ENCODE peak calls at places on chromosomes 11 and 22, in five cellular contexts. J is H1, P is upper lobe of right lung, I is transverse colon, S is psoas muscle. G is an unnamed sample.

GRCh38 chr11:57476883-57477506 is 16.7 kb downstream of the RTN4RL2 start:
- DNase-seq in J (peak; percentile 68), P (peak; percentile 79), I (peak; percentile 59), S (peak; percentile 82), G (no peak)

GRCh38 chr22:35708453-35708852 is 9.2 kb upstream of the APOL5 start:
- DNase-seq in J (no peak), P (no peak), I (no peak), S (no peak), G (no peak)

GRCh38 chr11:118275184-118275583 is 11.1 kb upstream of the MPZL2 start:
- DNase-seq in J (no peak), P (no peak), I (no peak), S (no peak), G (peak; percentile 83)

GRCh38 chr11:32184057-32185055 is 93.5 kb downstream of the RCN1 start:
- DNase-seq in J (no peak), P (no peak), I (no peak), S (no peak), G (no peak)

GRCh38 chr11:115525600-115526006 is 21.4 kb upstream of the CADM1 start:
- DNase-seq in J (no peak), P (no peak), I (no peak), S (no peak), G (no peak)

GRCh38 chr22:30885591-30885990 is 83.0 kb downstream of the MORC2 start:
- DNase-seq in J (no peak), P (peak; percentile 55), I (no peak), S (no peak), G (no peak)

GRCh38 chr11:84905411-84905810 is 721.7 kb downstream of the DLG2 start:
- DNase-seq in J (no peak), P (no peak), I (no peak), S (no peak), G (peak; percentile 52)

GRCh38 chr22:36415415-36416168 is 27.8 kb upstream of the MYH9 start:
- DNase-seq in J (no peak), P (no peak), I (no peak), S (no peak), G (no peak)

GRCh38 chr11:116335078-116335477 is 437.7 kb downstream of the BUD13 start:
- DNase-seq in J (no peak), P (no peak), I (no peak), S (no peak), G (no peak)

GRCh38 chr11:76823481-76824028 is 37.2 kb upstream of the ACER3 start:
- DNase-seq in J (peak; percentile 43), P (no peak), I (no peak), S (peak; percentile 53), G (peak; percentile 95)

GRCh38 chr11:57303990-57304579 is 20.7 kb downstream of the TNKS1BP1 start:
- DNase-seq in J (no peak), P (no peak), I (no peak), S (peak; percentile 67), G (peak; percentile 79)

GRCh38 chr22:22703715-22704114 is 59.3 kb downstream of the GGTLC2 start:
- DNase-seq in J (no peak), P (no peak), I (no peak), S (no peak), G (no peak)

GRCh38 chr11:69962152-69962551 is 116.0 kb upstream of the ANO1 start:
- DNase-seq in J (no peak), P (no peak), I (peak; percentile 29), S (no peak), G (peak; percentile 79)

GRCh38 chr11:72584933-72585597 is 89.2 kb downstream of the PDE2A start:
- DNase-seq in J (no peak), P (no peak), I (no peak), S (no peak), G (no peak)

GRCh38 chr11:96242191-96242845 is 100.7 kb downstream of the MAML2 start:
- DNase-seq in J (no peak), P (no peak), I (no peak), S (no peak), G (no peak)

GRCh38 chr11:123239371-123240150 is 44.5 kb upstream of the CLMP start:
- DNase-seq in J (no peak), P (no peak), I (no peak), S (no peak), G (no peak)

DNA sequence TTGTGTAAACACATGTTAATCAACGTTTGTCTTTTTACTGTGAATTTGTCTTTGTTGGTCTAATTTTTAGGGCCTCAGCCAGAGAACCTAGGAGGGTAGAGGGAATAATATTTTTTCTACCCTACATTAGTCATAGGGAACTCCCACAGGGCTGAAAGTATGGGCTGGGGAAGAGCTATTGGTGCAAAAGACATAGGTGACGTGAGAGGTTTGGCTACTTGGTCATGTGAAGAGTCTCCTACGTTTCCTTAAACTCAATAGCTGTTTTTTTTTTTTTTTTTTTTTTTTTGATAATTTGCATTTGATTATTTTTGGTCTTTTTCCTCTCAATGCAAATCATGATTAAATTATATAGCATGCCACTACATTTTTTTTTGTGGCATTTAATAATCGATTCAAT is 15.9 kb upstream of the MMP7 start:
- DNase-seq in J (no peak), P (no peak), I (no peak), S (no peak), G (no peak)
- TF ChIP-seq CTCF in J (no peak), P (no peak), I (no peak), S (no peak), G (no peak)

GRCh38 chr22:28544431-28544868 is 135.2 kb downstream of the TTC28 start:
- DNase-seq in J (no peak), P (no peak), I (no peak), S (no peak), G (peak; percentile 64)

GRCh38 chr22:28538922-28539321 is 140.7 kb downstream of the TTC28 start:
- DNase-seq in J (no peak), P (no peak), I (no peak), S (no peak), G (no peak)

GRCh38 chr22:28547132-28547842 is 132.4 kb downstream of the TTC28 start:
- DNase-seq in J (no peak), P (no peak), I (no peak), S (no peak), G (no peak)

GRCh38 chr22:28541137-28541536 is 138.5 kb downstream of the TTC28 start:
- DNase-seq in J (no peak), P (no peak), I (no peak), S (no peak), G (no peak)

GRCh38 chr22:28542980-28543621 is 136.5 kb downstream of the TTC28 start:
- DNase-seq in J (no peak), P (no peak), I (no peak), S (no peak), G (no peak)
- H3K4me1 ChIP-seq in J (peaks cover 5% of the 10 kb centered on the region), P (no peaks in the 10 kb centered on the region), I (no peaks in the 10 kb centered on the region), S (peaks cover 3% of the 10 kb centered on the region), G (peaks cover 16% of the 10 kb centered on the region)

GRCh38 chr22:37929390-37929789 is 23.3 kb downstream of the MICALL1 start:
- DNase-seq in J (no peak), P (no peak), I (no peak), S (no peak), G (no peak)

GRCh38 chr22:37931893-37932389 is 21.5 kb downstream of the C22orf23 start:
- DNase-seq in J (no peak), P (no peak), I (no peak), S (no peak), G (no peak)

GRCh38 chr22:37932401-37932800 is 21.0 kb downstream of the C22orf23 start:
- DNase-seq in J (no peak), P (no peak), I (no peak), S (no peak), G (no peak)

GRCh38 chr22:37930952-37931440 is 22.4 kb downstream of the C22orf23 start:
- DNase-seq in J (no peak), P (no peak), I (no peak), S (no peak), G (no peak)

GRCh38 chr22:37930270-37930951 is 23.0 kb downstream of the C22orf23 start:
- DNase-seq in J (no peak), P (no peak), I (no peak), S (no peak), G (no peak)
- TF ChIP-seq CTCF in J (peak; percentile 62), P (peak; percentile 46), I (peak; percentile 34), S (peak; percentile 33), G (peak; percentile 52)

GRCh38 chr22:19996694-19997384 is 19.8 kb downstream of the ARVCF start:
- DNase-seq in J (no peak), P (no peak), I (no peak), S (peak; percentile 44), G (no peak)
- H3K4me1 ChIP-seq in J (peaks cover 21% of the 10 kb centered on the region), P (peaks cover 37% of the 10 kb centered on the region), I (no peaks in the 10 kb centered on the region), S (peaks cover 20% of the 10 kb centered on the region), G (no peaks in the 10 kb centered on the region)

GRCh38 chr11:35464308-35464707 is 45.0 kb upstream of the SLC1A2 start:
- DNase-seq in J (no peak), P (no peak), I (no peak), S (no peak), G (no peak)
- TF ChIP-seq CTCF in J (peak; percentile 44), P (no peak), I (no peak), S (no peak), G (peak; percentile 54)

GRCh38 chr11:12120031-12121008 is 9.9 kb downstream of the MICAL2 start:
- DNase-seq in J (no peak), P (no peak), I (no peak), S (no peak), G (no peak)
- H3K4me1 ChIP-seq in J (no peaks in the 10 kb centered on the region), P (peaks cover 57% of the 10 kb centered on the region), I (peaks cover 75% of the 10 kb centered on the region), S (peaks cover 13% of the 10 kb centered on the region), G (peaks cover 63% of the 10 kb centered on the region)

GRCh38 chr11:124868322-124869274 is 3.4 kb downstream of the ROBO3 start:
- DNase-seq in J (no peak), P (no peak), I (no peak), S (no peak), G (no peak)
- TF ChIP-seq CTCF in J (peak; percentile 12), P (no peak), I (no peak), S (no peak), G (peak; percentile 14)